ENCODE peak calls at places on chromosome 14, in nine cellular contexts. T is GM06990, G is epithelial cell of esophagus, O is K562, M is body of pancreas, S is nephron progenitor cell, E is HFFc6, V is neural crest cell, Q is endodermal cell. F is an unnamed sample.

GRCh38 chr14:101774006-101774755 is 12.7 kb downstream of the PPP2R5C start:
- DNase-seq in T (no peak), G (no peak), O (no peak), M (no peak), S (no peak), E (no peak), V (no peak), Q (no peak), F (no peak)

GRCh38 chr14:58082011-58082410 is 70.0 kb downstream of the ARMH4 start:
- DNase-seq in T (no peak), G (peak), O (no peak), M (no peak), S (no peak), E (peak), V (no peak), Q (no peak), F (no peak)

GRCh38 chr14:99731536-99732435 is 47.7 kb downstream of the CYP46A1 start:
- DNase-seq in T (no peak), G (no peak), O (no peak), M (peak), S (peak), E (no peak), V (no peak), Q (peak), F (peak)

GRCh38 chr14:58871972-58872530 is 234.3 kb downstream of the DACT1 start:
- DNase-seq in T (no peak), G (no peak), O (no peak), M (no peak), S (no peak), E (no peak), V (no peak), Q (no peak), F (no peak)

GRCh38 chr14:63457498-63457897 is 85.7 kb downstream of the PPP2R5E start:
- DNase-seq in T (no peak), G (no peak), O (no peak), M (peak), S (peak), E (no peak), V (no peak), Q (no peak), F (no peak)

GRCh38 chr14:105880616-105881015 is 354.2 kb downstream of the TMEM121 start:
- DNase-seq in T (no peak), G (no peak), O (no peak), M (peak), S (no peak), E (no peak), V (no peak), Q (peak), F (no peak)

GRCh38 chr14:67003009-67003753 is 186.1 kb upstream of the GARIN2 start:
- DNase-seq in T (no peak), G (no peak), O (no peak), M (no peak), S (no peak), E (no peak), V (no peak), Q (no peak), F (no peak)

GRCh38 chr14:37172936-37173613 is 669 bp upstream of the SLC25A21 start:
- DNase-seq in T (no peak), G (no peak), O (peak), M (no peak), S (no peak), E (no peak), V (no peak), Q (no peak), F (no peak)

GRCh38 chr14:92516966-92517350 is 3.4 kb downstream of the RIN3 start:
- DNase-seq in T (no peak), G (no peak), O (no peak), M (no peak), S (no peak), E (no peak), V (no peak), Q (no peak), F (no peak)

DNA sequence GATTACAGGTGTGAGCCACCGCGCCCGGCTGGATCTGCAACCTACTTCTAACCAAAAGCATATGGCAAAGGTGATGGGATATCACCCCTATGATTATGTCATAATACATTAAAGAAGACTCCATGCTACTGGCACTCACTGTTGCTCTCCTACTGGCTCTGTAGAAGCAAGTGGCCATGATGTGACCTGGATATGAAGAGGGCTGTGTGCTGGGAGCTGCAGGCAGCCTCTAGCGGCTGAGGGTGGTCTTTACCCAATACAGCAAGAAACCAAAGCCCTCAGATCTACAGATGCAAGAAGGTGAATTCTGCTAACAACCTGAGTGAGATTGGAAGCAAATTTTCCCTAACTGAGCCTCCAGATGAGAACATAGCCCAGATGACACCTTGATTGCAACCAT is 34.2 kb upstream of the TRIM9 start:
- DNase-seq in T (no peak), G (no peak), O (peak), M (no peak), S (no peak), E (no peak), V (no peak), Q (peak), F (no peak)
- TF ChIP-seq CTCF in T (peak), G (no peak), O (no peak), M (no peak), S (no peak), E (no peak), V (no peak), Q (peak), F (no peak)

DNA sequence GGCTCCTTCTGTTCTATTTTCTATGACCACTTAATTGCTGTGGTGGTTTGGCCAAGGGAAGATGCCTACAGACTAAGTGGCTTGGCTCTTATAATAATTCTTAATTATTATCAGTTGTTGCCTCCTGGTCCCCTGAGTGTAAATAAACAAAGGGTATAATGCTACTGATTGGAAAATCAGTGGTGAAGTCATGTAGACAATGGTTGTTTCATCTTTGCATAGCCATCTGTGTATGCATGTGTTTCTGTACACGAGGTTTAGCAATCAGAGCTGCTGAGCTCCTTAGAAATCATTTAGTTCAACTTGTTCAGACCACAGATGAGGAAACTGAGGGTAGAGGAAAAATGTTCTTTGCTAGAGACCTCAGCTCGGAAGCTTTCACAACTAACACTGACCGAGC is 152.2 kb downstream of the STXBP6 start:
- DNase-seq in T (no peak), G (no peak), O (no peak), M (no peak), S (no peak), E (no peak), V (no peak), Q (no peak), F (no peak)
- TF ChIP-seq CTCF in T (no peak), G (no peak), O (no peak), M (no peak), S (no peak), E (no peak), V (no peak), Q (no peak), F (no peak)

GRCh38 chr14:96407980-96408570 is 16.1 kb downstream of the AK7 start:
- DNase-seq in T (no peak), G (no peak), O (peak), M (no peak), S (no peak), E (no peak), V (no peak), Q (no peak), F (no peak)
- TF ChIP-seq CTCF in T (no peak), G (no peak), O (no peak), M (no peak), S (no peak), E (no peak), V (no peak), Q (no peak), F (no peak)

DNA sequence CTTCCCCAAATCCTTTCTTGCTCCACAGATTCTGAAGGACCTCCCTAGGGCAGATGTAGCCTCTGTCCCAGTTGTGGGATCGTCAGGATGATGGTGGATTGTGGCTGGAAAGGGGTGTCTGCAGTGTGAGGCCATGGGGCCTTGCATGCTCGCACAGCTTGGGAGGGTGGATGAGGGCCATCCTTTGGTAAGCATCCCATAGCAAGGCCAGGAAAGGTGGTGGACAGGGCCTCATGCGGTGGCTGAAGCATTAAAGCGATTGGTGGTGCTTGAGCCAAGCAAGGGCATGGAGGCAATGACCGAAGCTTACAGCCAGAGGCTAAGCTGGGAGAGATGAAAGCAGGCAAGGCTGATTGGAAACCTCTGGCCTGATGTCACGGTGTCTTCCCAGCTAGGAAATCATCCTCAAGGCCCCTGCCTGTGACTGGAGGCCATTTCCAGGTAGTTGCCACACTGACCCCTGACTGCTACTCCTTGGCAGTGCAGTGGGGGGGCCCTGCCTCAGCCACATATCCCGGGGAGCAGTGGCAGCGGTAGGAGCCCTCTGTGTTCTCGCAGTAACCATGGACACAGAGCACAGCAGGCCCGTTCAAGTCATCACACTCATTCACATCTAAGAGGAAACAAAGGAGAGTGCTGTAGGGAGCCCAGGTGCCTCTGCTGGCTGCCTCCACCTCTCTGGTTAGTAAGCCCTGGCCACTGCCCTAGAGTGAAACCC is 7.0 kb downstream of the ISCA2 start:
- DNase-seq in T (no peak), G (no peak), O (no peak), M (no peak), S (no peak), E (no peak), V (no peak), Q (peak), F (no peak)
- TF ChIP-seq CTCF in T (no peak), G (no peak), O (no peak), M (no peak), S (no peak), E (no peak), V (no peak), Q (no peak), F (no peak)

DNA sequence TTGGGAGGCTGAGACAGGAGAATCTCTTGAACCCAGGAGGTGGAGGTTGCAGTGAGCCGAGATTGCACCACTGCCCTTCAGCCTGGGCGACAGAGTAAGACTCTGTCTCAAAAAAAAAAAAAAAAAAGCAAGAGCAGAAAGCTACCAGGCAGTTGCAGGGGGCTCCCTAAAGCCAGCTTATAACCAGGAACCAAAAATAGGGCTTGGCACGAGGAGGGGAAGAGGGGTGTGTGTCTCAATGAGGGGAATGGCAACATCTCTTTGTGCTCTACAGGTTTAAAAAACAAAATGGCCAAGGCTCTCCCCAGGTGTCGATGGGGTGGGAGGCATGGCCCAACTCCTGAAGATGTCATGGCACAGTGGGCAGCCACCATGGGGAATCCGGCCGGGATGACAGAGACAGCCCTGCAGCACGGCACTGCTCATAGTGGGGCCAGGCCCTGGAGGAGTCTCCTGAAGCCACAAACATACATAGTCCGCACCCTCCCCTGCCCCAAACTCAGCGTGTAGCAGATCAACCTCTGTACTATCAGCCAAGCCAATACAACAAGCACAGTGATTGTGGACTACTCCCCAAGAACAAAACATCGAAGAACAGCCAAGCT is 16.0 kb upstream of the EIF5 start:
- DNase-seq in T (no peak), G (no peak), O (no peak), M (no peak), S (no peak), E (no peak), V (no peak), Q (no peak), F (no peak)
- TF ChIP-seq CTCF in T (no peak), G (no peak), O (no peak), M (no peak), S (no peak), E (no peak), V (no peak), Q (no peak), F (no peak)

GRCh38 chr14:73736842-73737241 is 22.7 kb upstream of the PNMA1 start:
- DNase-seq in T (no peak), G (no peak), O (no peak), M (no peak), S (no peak), E (no peak), V (no peak), Q (no peak), F (no peak)
- TF ChIP-seq CTCF in T (no peak), G (no peak), O (no peak), M (no peak), S (no peak), E (no peak), V (no peak), Q (no peak), F (no peak)

GRCh38 chr14:103705158-103705523 is 10.1 kb downstream of the XRCC3 start:
- DNase-seq in T (no peak), G (peak), O (no peak), M (no peak), S (no peak), E (no peak), V (no peak), Q (no peak), F (no peak)

GRCh38 chr14:103704708-103705107 is 10.5 kb downstream of the XRCC3 start:
- DNase-seq in T (no peak), G (no peak), O (no peak), M (no peak), S (no peak), E (no peak), V (no peak), Q (no peak), F (no peak)

GRCh38 chr14:103706551-103707328 is 8.5 kb downstream of the XRCC3 start:
- DNase-seq in T (no peak), G (no peak), O (no peak), M (no peak), S (no peak), E (no peak), V (no peak), Q (no peak), F (no peak)

GRCh38 chr14:103707329-103708263 is 7.7 kb downstream of the XRCC3 start:
- DNase-seq in T (no peak), G (no peak), O (no peak), M (no peak), S (no peak), E (no peak), V (no peak), Q (no peak), F (no peak)

GRCh38 chr14:103705524-103706284 is 9.5 kb downstream of the XRCC3 start:
- DNase-seq in T (no peak), G (no peak), O (no peak), M (no peak), S (no peak), E (no peak), V (no peak), Q (no peak), F (no peak)
- TF ChIP-seq CTCF in T (no peak), G (no peak), O (no peak), M (no peak), S (no peak), E (no peak), V (no peak), Q (no peak), F (no peak)